ENCODE peak calls at places on chromosomes 1 and 21, in five cellular contexts. B, I, U, V and K are unnamed samples.

GRCh38 chr1:54255026-54255425 is 55.1 kb downstream of the MRPL37 start:
- DNase-seq in U (no peak), V (no peak), B (no peak), I (no peak), K (no peak)

GRCh38 chr1:230067871-230068814 is 1.1 kb downstream of the GALNT2 start:
- DNase-seq in B (peak), I (no peak), V (peak), U (peak), K (peak)

GRCh38 chr1:67755619-67756018 is 70.6 kb downstream of the GADD45A start:
- DNase-seq in V (no peak), B (no peak), I (no peak), U (no peak), K (no peak)

GRCh38 chr21:26351661-26352060 is 181.1 kb upstream of the APP start:
- DNase-seq in V (no peak), U (no peak), B (no peak), I (no peak), K (no peak)

GRCh38 chr1:222009105-222009730 is 267.3 kb upstream of the DUSP10 start:
- DNase-seq in I (no peak), B (no peak), U (no peak), V (peak), K (no peak)

GRCh38 chr1:19710825-19711611 is 46.3 kb downstream of the HTR6 start:
- DNase-seq in V (no peak), U (no peak), I (no peak), B (no peak), K (no peak)

GRCh38 chr1:163875214-163875926 is 553.6 kb downstream of the NUF2 start:
- DNase-seq in I (no peak), U (no peak), V (peak), B (no peak), K (peak)

GRCh38 chr1:12708396-12708795 is 7.5 kb upstream of the AADACL3 start:
- DNase-seq in U (no peak), V (peak), I (no peak), B (no peak), K (no peak)

GRCh38 chr1:155651861-155652661 is 36.5 kb downstream of the YY1AP1 start:
- DNase-seq in V (no peak), I (no peak), U (no peak), B (no peak), K (no peak)

GRCh38 chr1:221530791-221531190 is 211.1 kb downstream of the DUSP10 start:
- DNase-seq in U (no peak), B (no peak), V (no peak), I (no peak), K (no peak)

GRCh38 chr1:37481289-37482003 is 7.1 kb downstream of the ZC3H12A start:
- DNase-seq in B (peak), U (no peak), V (no peak), I (no peak), K (peak)

GRCh38 chr1:183024352-183025337 is 1.4 kb downstream of the LAMC1 start:
- DNase-seq in U (no peak), B (no peak), I (no peak), V (no peak), K (no peak)

GRCh38 chr1:212651521-212651920 is 43.0 kb downstream of the ATF3 start:
- DNase-seq in I (no peak), U (no peak), B (no peak), V (no peak), K (no peak)

GRCh38 chr1:31701137-31701736 is 2.6 kb downstream of the COL16A1 start:
- DNase-seq in V (peak), I (no peak), U (no peak), B (peak), K (peak)

GRCh38 chr1:101816262-101816661 is 180.5 kb downstream of the OLFM3 start:
- DNase-seq in I (no peak), U (no peak), V (no peak), B (no peak), K (no peak)

GRCh38 chr1:101820080-101820479 is 176.6 kb downstream of the OLFM3 start:
- DNase-seq in I (no peak), B (no peak), U (no peak), V (peak), K (no peak)
- TF ChIP-seq CTCF in I (no peak), B (no peak), U (peak), V (no peak), K (peak)

DNA sequence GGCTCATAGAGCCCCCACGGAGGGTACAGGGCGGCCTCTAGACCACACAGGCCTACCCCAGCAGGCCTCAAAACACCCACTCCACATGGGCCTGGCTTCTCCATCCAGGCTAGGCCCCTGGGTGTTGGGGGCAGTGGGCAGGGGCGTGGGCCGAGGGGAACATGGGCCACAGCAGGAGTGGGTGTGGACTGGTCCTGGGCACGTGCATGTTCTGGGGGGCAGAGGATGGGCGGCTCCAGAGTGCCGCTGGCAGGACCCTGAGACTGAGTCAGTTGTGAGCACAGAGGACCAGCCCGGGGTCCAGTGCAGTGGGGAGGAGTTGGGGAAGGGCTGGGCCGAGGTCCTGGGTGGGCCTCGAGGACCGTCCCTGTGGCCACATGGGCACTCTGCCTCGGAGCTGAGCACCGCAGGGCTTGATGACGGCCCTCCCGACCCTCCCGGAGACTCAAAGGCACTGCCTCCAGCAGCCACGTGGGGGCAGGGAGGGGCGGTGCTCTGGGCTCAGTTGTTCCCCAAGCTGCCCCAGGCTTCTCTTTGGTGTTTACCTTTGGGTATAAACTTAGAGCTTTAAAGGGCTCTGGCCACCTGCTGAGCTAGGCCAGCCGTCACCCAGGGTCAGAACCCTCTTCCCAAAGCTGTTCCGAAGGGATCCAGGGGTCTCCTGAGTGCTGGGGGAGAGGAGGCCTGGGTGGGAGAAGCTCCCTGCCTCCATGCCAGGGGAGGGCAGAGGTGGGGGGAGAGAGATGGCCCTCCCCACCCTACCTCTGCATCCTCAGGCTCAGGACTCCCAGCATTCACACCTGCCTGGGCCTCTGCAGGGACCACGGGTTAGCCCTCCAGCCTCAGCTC is 79.9 kb downstream of the MORN1 start:
- DNase-seq in V (peak), I (no peak), B (no peak), U (peak), K (no peak)
- TF ChIP-seq CTCF in V (no peak), I (peak), B (no peak), U (peak), K (peak)

GRCh38 chr1:64875101-64875500 is 91.2 kb downstream of the JAK1 start:
- DNase-seq in I (no peak), B (peak), V (no peak), U (peak), K (peak)

GRCh38 chr1:64875606-64876005 is 90.7 kb downstream of the JAK1 start:
- DNase-seq in B (peak), V (no peak), U (no peak), I (no peak), K (no peak)

GRCh38 chr1:64877151-64877550 is 89.2 kb downstream of the JAK1 start:
- DNase-seq in I (no peak), U (no peak), B (peak), V (no peak), K (no peak)

GRCh38 chr1:64873576-64873975 is 92.8 kb downstream of the JAK1 start:
- DNase-seq in V (no peak), U (no peak), I (no peak), B (peak), K (no peak)

GRCh38 chr1:64874664-64875063 is 91.7 kb downstream of the JAK1 start:
- DNase-seq in B (peak), V (no peak), U (no peak), I (no peak), K (no peak)
- TF ChIP-seq CTCF in B (no peak), V (no peak), U (no peak), I (no peak), K (no peak)

DNA sequence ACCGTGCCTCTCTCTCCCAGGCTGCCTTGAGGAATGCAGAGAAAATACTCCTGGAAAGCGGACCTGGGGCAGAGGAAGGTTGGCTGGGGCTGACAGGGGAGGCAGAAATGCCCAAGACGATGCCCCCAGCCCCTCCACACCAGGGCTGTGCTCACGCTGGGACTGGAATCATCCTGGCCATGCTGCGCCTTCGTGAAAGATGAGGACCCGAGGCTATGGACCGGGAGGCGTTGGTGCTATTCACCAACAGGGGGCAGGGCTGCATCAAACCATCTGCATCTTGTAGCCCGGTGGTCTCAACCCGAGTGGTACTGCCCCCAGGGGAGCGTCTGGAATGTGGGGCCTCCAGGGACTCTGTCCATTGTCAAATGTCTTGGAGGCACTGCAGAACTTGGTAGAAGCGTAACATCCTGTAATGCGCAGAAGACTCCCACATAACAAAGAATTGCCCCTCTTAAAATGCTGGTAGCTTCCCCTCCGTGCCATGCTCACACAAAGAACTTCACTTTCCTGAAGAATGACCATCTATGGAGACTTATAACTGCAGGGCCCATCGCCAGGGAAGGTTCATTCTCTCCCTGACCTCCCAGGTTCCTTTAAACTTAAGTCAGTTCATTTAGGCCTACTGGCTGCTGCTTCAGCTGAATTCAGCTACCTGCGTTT is 251.2 kb downstream of the RRAGC start:
- DNase-seq in V (peak), U (peak), B (peak), I (no peak), K (no peak)
- TF ChIP-seq CTCF in V (no peak), U (peak), B (no peak), I (no peak), K (no peak)